ENCODE peak calls at places on chromosome 21, in six cellular contexts. N is cortex of kidney; J is chondrocyte; C is stimulated activated CD4-positive, alpha-beta T cell treated with anti-CD3 and anti-CD28 coated beads, Interleukin-4, amount 100 ng/mL, for 48 hours; W is OCI-LY7; F is hepatocyte. P is an unnamed sample.
A peak's percentile ranks its signal among the peaks of the same experiment; 100 is the strongest.

GRCh38 chr21:34524671-34525601 is 12.9 kb upstream of the KCNE1 start:
- DNase-seq in F (peak; percentile 56), W (no peak), N (no peak), J (no peak), C (no peak), P (no peak)

GRCh38 chr21:46404306-46404705 is 54.4 kb upstream of the DIP2A start:
- DNase-seq in F (no peak), C (no peak), N (no peak), W (no peak), J (peak; percentile 17), P (no peak)

GRCh38 chr21:42818328-42818749 is 61.0 kb downstream of the WDR4 start:
- DNase-seq in W (peak; percentile 41), N (no peak), F (peak; percentile 63), J (no peak), C (peak; percentile 50), P (no peak)

GRCh38 chr21:42003051-42003461 is 7.1 kb downstream of the ZBTB21 start:
- DNase-seq in W (no peak), J (no peak), N (no peak), C (no peak), F (no peak), P (no peak)

GRCh38 chr21:45957986-45958610 is 23.5 kb upstream of the COL6A1 start:
- DNase-seq in F (no peak), N (no peak), C (no peak), W (no peak), J (no peak), P (no peak)

GRCh38 chr21:45482899-45483821 is 59.1 kb downstream of the SLC19A1 start:
- DNase-seq in F (no peak), C (peak; percentile 46), W (no peak), J (peak; percentile 85), N (no peak), P (no peak)

GRCh38 chr21:46477765-46478164 is 19.1 kb downstream of the DIP2A start:
- DNase-seq in F (no peak), W (no peak), N (no peak), J (no peak), C (no peak), P (no peak)

GRCh38 chr21:42019101-42019605 is 9.0 kb upstream of the ZBTB21 start:
- DNase-seq in J (no peak), W (no peak), F (no peak), N (no peak), C (no peak), P (no peak)

GRCh38 chr21:36141513-36141925 is 6.6 kb downstream of the CBR3 start:
- DNase-seq in J (peak; percentile 64), C (peak; percentile 75), W (peak; percentile 96), N (no peak), F (peak; percentile 98), P (peak; percentile 74)

GRCh38 chr21:42833859-42834729 is 45.2 kb downstream of the WDR4 start:
- DNase-seq in J (peak; percentile 59), N (no peak), W (no peak), C (no peak), F (no peak), P (no peak)

GRCh38 chr21:31157756-31158155 is 119.5 kb upstream of the KRTAP19-8 start:
- DNase-seq in C (no peak), N (no peak), F (no peak), W (no peak), J (no peak), P (no peak)

GRCh38 chr21:34802180-34802899 is 133.5 kb downstream of the CLIC6 start:
- DNase-seq in F (no peak), W (no peak), J (no peak), C (no peak), N (no peak), P (no peak)

GRCh38 chr21:42571391-42572150 is 57.9 kb downstream of the SLC37A1 start:
- DNase-seq in F (no peak), N (no peak), C (no peak), W (no peak), J (peak; percentile 60), P (no peak)